ENCODE peak calls at places on chromosome 4, in six cellular contexts. F is tibial artery; E is CD8-positive, alpha-beta T cell; T is lower lobe of right lung; U is testis; W is AG04450. D is an unnamed sample.

GRCh38 chr4:6777636-6778281 is 4.8 kb upstream of the KIAA0232 start:
- DNase-seq in E (peak; percentile 31), U (no peak), F (no peak), W (no peak), T (no peak), D (no peak)

GRCh38 chr4:138181288-138181687 is 60.9 kb downstream of the SLC7A11 start:
- DNase-seq in W (no peak), U (peak; percentile 78), T (no peak), E (no peak), F (no peak), D (no peak)

GRCh38 chr4:178351185-178351584 is 908.9 kb upstream of the AGA start:
- DNase-seq in F (no peak), T (no peak), W (no peak), U (no peak), E (no peak), D (no peak)

GRCh38 chr4:107780665-107781064 is 44.1 kb upstream of the SGMS2 start:
- DNase-seq in E (no peak), U (peak; percentile 20), F (no peak), T (no peak), W (no peak), D (no peak)

GRCh38 chr4:156038772-156039171 is 85.1 kb upstream of the CTSO start:
- DNase-seq in F (no peak), T (no peak), E (no peak), W (no peak), U (no peak), D (no peak)

GRCh38 chr4:125704726-125705125 is 390.0 kb downstream of the FAT4 start:
- DNase-seq in F (no peak), E (no peak), U (no peak), T (no peak), W (no peak), D (no peak)

GRCh38 chr4:172220679-172221078 is 407.5 kb downstream of the GALNTL6 start:
- DNase-seq in F (no peak), W (no peak), T (no peak), U (no peak), E (no peak), D (no peak)

GRCh38 chr4:169620846-169621228 is 459 bp downstream of the CLCN3 start:
- DNase-seq in E (peak; percentile 30), U (peak; percentile 57), T (no peak), W (no peak), F (no peak), D (no peak)

GRCh38 chr4:128386761-128387599 is 99.4 kb upstream of the PGRMC2 start:
- DNase-seq in T (peak; percentile 75), U (peak; percentile 84), E (no peak), W (peak; percentile 91), F (peak; percentile 95), D (peak; percentile 30)

GRCh38 chr4:166197166-166197565 is 324.1 kb downstream of the TLL1 start:
- DNase-seq in F (no peak), E (no peak), U (no peak), W (no peak), T (no peak), D (no peak)

GRCh38 chr4:57074753-57075152 is 35.4 kb downstream of the IGFBP7 start:
- DNase-seq in U (no peak), T (no peak), F (no peak), E (no peak), W (peak; percentile 74), D (no peak)

GRCh38 chr4:128393111-128393704 is 105.6 kb upstream of the PGRMC2 start:
- DNase-seq in F (no peak), U (no peak), E (no peak), T (no peak), W (no peak), D (no peak)

GRCh38 chr4:89939464-89939863 is 44.8 kb downstream of the MMRN1 start:
- DNase-seq in E (no peak), W (no peak), F (no peak), U (no peak), T (no peak), D (no peak)

GRCh38 chr4:67006791-67007190 is 538.5 kb downstream of the CENPC start:
- DNase-seq in T (no peak), E (no peak), F (no peak), U (no peak), W (no peak), D (no peak)

GRCh38 chr4:103008875-103009729 is 10.4 kb downstream of the SLC9B1 start:
- DNase-seq in F (no peak), T (no peak), W (peak; percentile 50), U (peak; percentile 16), E (no peak), D (no peak)

GRCh38 chr4:48543796-48544195 is 53.7 kb downstream of the ZAR1 start:
- DNase-seq in F (no peak), U (no peak), E (no peak), T (no peak), W (no peak), D (no peak)

GRCh38 chr4:48542888-48543287 is 52.8 kb downstream of the ZAR1 start:
- DNase-seq in F (no peak), E (no peak), W (no peak), T (no peak), U (no peak), D (no peak)

GRCh38 chr4:48546336-48546735 is 56.3 kb downstream of the ZAR1 start:
- DNase-seq in U (peak; percentile 42), W (peak; percentile 4), T (no peak), F (no peak), E (peak; percentile 15), D (no peak)
- TF ChIP-seq CTCF in U (no peak), W (peak; percentile 75), T (peak; percentile 36), F (no peak), E (peak; percentile 31), D (peak; percentile 41)

GRCh38 chr4:183626168-183626567 is 32.8 kb downstream of the RWDD4 start:
- DNase-seq in U (peak; percentile 10), F (no peak), E (no peak), W (no peak), T (no peak), D (no peak)

GRCh38 chr4:183624548-183624947 is 34.4 kb downstream of the RWDD4 start:
- DNase-seq in U (peak; percentile 6), F (no peak), W (no peak), T (no peak), E (no peak), D (no peak)

GRCh38 chr4:183620421-183620820 is 38.6 kb downstream of the RWDD4 start:
- DNase-seq in F (no peak), E (no peak), W (no peak), T (no peak), U (peak; percentile 25), D (no peak)

GRCh38 chr4:183618681-183619080 is 40.3 kb downstream of the RWDD4 start:
- DNase-seq in E (no peak), T (no peak), W (no peak), F (no peak), U (peak; percentile 46), D (no peak)

DNA sequence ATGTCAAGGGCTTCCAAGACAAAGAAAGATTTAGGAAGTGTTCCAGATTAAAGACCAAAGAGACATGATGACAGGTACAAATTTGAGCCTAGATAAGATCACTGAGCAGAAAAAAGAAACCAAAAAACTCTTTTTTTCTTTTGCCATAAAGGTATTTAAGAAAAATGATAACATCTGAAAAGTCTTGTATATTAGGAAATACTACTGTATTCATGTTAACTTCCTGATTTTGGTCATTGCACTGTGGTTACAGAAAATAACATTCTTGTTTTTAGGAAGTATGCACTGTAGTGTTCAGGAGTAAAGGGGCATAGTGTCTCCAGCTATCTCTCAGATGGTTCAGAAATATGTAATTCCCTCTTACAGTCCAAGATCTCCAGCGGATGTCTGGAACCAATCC is 37.1 kb downstream of the RWDD4 start:
- DNase-seq in U (no peak), T (no peak), W (no peak), F (no peak), E (no peak), D (no peak)
- H3K27ac ChIP-seq in U (no peak overlapping the region), T (no peak overlapping the region), W (no peak overlapping the region), F (no peak overlapping the region), E (no peak overlapping the region), D (no peak overlapping the region)

GRCh38 chr4:121764702-121765367 is at the start of gene SMIM43:
- DNase-seq in E (no peak), U (no peak), T (peak; percentile 48), W (no peak), F (no peak), D (no peak)

GRCh38 chr4:121765368-121765705 is 373 bp upstream of the SMIM43 start:
- DNase-seq in W (no peak), F (no peak), T (no peak), U (no peak), E (no peak), D (no peak)

GRCh38 chr4:121764303-121764701 is 662 bp downstream of the SMIM43 start:
- DNase-seq in U (no peak), E (no peak), F (no peak), W (no peak), T (no peak), D (no peak)

GRCh38 chr4:121769341-121769740 is 4.4 kb upstream of the SMIM43 start:
- DNase-seq in U (no peak), W (no peak), F (no peak), T (no peak), E (no peak), D (no peak)

DNA sequence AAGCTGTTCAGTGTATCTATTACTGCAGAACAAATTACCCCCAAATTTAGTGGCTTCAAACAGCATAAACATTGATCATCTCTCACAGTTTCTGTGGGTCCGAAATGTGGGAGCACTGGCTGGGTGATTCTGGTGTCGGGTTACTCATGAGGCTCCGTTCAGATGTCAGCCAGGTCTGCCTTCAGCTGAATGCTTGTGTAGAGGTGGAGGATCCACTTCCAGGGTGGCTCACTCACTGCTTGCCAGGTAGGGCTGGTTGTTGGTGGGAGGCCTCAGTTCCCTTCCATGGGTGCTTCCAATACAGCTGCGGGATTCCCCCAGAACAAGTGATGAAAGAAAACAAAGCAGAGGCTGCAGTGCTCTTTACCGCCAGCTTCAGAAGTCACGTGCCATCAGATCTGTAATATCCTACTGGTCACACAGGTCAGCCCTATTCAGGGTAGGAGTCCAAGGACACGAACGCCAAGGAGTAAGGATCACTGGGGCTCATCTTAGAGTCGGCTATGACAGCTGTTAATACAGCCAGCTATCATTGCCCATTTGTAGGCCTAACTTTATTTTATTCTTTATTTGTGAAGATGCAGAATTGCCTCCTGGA is 1.1 kb upstream of the SMIM43 start:
- DNase-seq in F (no peak), T (no peak), W (no peak), E (no peak), U (no peak), D (no peak)
- H3K27me3 ChIP-seq in F (peaks cover 32% of the 10 kb centered on the region), T (peaks cover 24% of the 10 kb centered on the region), W (no peaks in the 10 kb centered on the region), E (peaks cover 7% of the 10 kb centered on the region), U (no peaks in the 10 kb centered on the region), D (peaks cover 60% of the 10 kb centered on the region)

DNA sequence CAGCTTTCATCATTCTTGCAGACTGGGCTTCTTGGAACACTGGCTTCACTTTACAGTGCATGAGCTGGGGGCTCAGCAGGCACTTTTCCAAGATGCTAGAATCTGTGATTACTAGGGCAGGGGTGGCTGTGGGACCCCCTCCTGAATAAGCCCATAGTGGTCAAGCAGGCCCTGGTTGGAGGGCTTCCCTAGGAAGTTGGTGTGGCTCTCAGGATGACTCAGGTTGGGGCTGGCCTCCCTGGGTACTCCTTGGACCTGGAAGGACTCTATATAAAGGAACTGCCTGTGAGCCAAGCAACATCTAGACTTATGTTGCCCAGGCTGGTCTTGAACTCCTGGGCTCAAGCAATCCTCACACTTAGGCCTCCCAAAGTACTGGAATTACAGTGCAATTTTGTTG is 88.3 kb upstream of the HELT start:
- DNase-seq in U (no peak), W (no peak), F (no peak), E (no peak), T (no peak), D (no peak)
- TF ChIP-seq CTCF in U (no peak), W (no peak), F (no peak), E (no peak), T (no peak), D (no peak)

D was measured in esophagus squamous epithelium.